ENCODE peak calls at places on chromosomes 11 and 22, in eight cellular contexts. U is T-helper 1 cell; Y is IMR-90; Z is activated CD4-positive, alpha-beta memory T cell treated with anti-CD3 and anti-CD28 coated beads for 36 hours; F is head of caudate nucleus; O is Calu3; Q is NCI-H1417; D is HuH-7.5. J is an unnamed sample.

GRCh38 chr11:12269104-12269441 is 108.3 kb upstream of the PARVA start:
- DNase-seq in U (no peak), Y (peak), Z (no peak), F (no peak), O (no peak), Q (peak), D (no peak), J (no peak)

GRCh38 chr11:12100886-12101285 is 9.5 kb upstream of the MICAL2 start:
- DNase-seq in U (no peak), Y (no peak), Z (no peak), F (peak), O (no peak), Q (no peak), D (no peak), J (no peak)

GRCh38 chr11:66188580-66188979 is 79.9 kb upstream of the RAB1B start:
- DNase-seq in U (no peak), Y (peak), Z (no peak), F (no peak), O (no peak), Q (no peak), D (no peak), J (no peak)

GRCh38 chr11:109864834-109865557 is 228.2 kb upstream of the ZC3H12C start:
- DNase-seq in U (no peak), Y (peak), Z (no peak), F (no peak), O (no peak), Q (peak), D (no peak), J (no peak)

GRCh38 chr22:49965291-49966040 is 4.9 kb downstream of the PIM3 start:
- DNase-seq in U (peak), Y (no peak), Z (no peak), F (no peak), O (no peak), Q (no peak), D (no peak), J (peak)

GRCh38 chr11:2536440-2536989 is 91.7 kb downstream of the KCNQ1 start:
- DNase-seq in U (peak), Y (no peak), Z (no peak), F (no peak), O (no peak), Q (no peak), D (no peak), J (no peak)

GRCh38 chr22:30336752-30337460 is 10.2 kb upstream of the TBC1D10A start:
- DNase-seq in U (no peak), Y (no peak), Z (no peak), F (no peak), O (no peak), Q (no peak), D (no peak), J (no peak)

GRCh38 chr11:2086239-2087040 is 52.7 kb downstream of the IGF2 start:
- DNase-seq in U (no peak), Y (no peak), Z (peak), F (no peak), O (no peak), Q (no peak), D (no peak), J (peak)

GRCh38 chr22:46262449-46263207 is 515 bp downstream of the PKDREJ start:
- DNase-seq in U (no peak), Y (peak), Z (peak), F (peak), O (no peak), Q (no peak), D (no peak), J (peak)

GRCh38 chr11:119702261-119702591 is 26.8 kb downstream of the NECTIN1 start:
- DNase-seq in U (no peak), Y (peak), Z (no peak), F (no peak), O (no peak), Q (no peak), D (no peak), J (no peak)

GRCh38 chr22:42883121-42883520 is 26.0 kb upstream of the ARFGAP3 start:
- DNase-seq in U (no peak), Y (no peak), Z (no peak), F (no peak), O (no peak), Q (no peak), D (no peak), J (no peak)

GRCh38 chr22:45869448-45869847 is 107.5 kb downstream of the WNT7B start:
- DNase-seq in U (no peak), Y (no peak), Z (no peak), F (no peak), O (no peak), Q (no peak), D (no peak), J (no peak)

GRCh38 chr11:10856689-10857603 is 907 bp downstream of the ZBED5 start:
- DNase-seq in U (no peak), Y (peak), Z (no peak), F (no peak), O (peak), Q (peak), D (peak), J (peak)

GRCh38 chr11:114438303-114438702 is 964 bp upstream of the REXO2 start:
- DNase-seq in U (no peak), Y (peak), Z (no peak), F (no peak), O (peak), Q (no peak), D (no peak), J (peak)

GRCh38 chr11:122215244-122215992 is 99.4 kb upstream of the BLID start:
- DNase-seq in U (no peak), Y (peak), Z (peak), F (peak), O (peak), Q (peak), D (peak), J (peak)

GRCh38 chr22:39598017-39598965 is 27.7 kb downstream of the CACNA1I start:
- DNase-seq in U (peak), Y (no peak), Z (peak), F (no peak), O (peak), Q (peak), D (no peak), J (peak)

GRCh38 chr11:12856338-12856737 is 152.8 kb upstream of the RASSF10 start:
- DNase-seq in U (no peak), Y (no peak), Z (no peak), F (no peak), O (no peak), Q (no peak), D (no peak), J (no peak)

GRCh38 chr11:35851342-35851741 is 92.5 kb upstream of the LDLRAD3 start:
- DNase-seq in U (no peak), Y (no peak), Z (no peak), F (no peak), O (no peak), Q (no peak), D (no peak), J (no peak)

GRCh38 chr22:36383110-36383581 is 4.6 kb downstream of the MYH9 start:
- DNase-seq in U (peak), Y (peak), Z (peak), F (no peak), O (peak), Q (no peak), D (no peak), J (no peak)

GRCh38 chr11:112581747-112582146 is 321.1 kb upstream of the PLET1 start:
- DNase-seq in U (no peak), Y (no peak), Z (no peak), F (no peak), O (no peak), Q (no peak), D (no peak), J (no peak)

GRCh38 chr22:45317551-45318167 is 7.9 kb downstream of the FAM118A start:
- DNase-seq in U (no peak), Y (peak), Z (peak), F (no peak), O (peak), Q (no peak), D (no peak), J (peak)

GRCh38 chr11:3044915-3045314 is 12.3 kb downstream of the CARS1 start:
- DNase-seq in U (no peak), Y (no peak), Z (no peak), F (no peak), O (no peak), Q (no peak), D (no peak), J (no peak)

GRCh38 chr22:17931400-17931825 is 92.9 kb downstream of the MICAL3 start:
- DNase-seq in U (no peak), Y (no peak), Z (no peak), F (no peak), O (no peak), Q (no peak), D (no peak), J (no peak)

GRCh38 chr11:42407379-42407778 is 904.4 kb upstream of the API5 start:
- DNase-seq in U (no peak), Y (no peak), Z (no peak), F (peak), O (no peak), Q (peak), D (no peak), J (peak)

GRCh38 chr11:110301032-110301431 is 4.6 kb upstream of the RDX start:
- DNase-seq in U (no peak), Y (no peak), Z (no peak), F (no peak), O (no peak), Q (no peak), D (no peak), J (peak)

GRCh38 chr22:17501679-17502285 is 61.5 kb upstream of the SLC25A18 start:
- DNase-seq in U (no peak), Y (peak), Z (no peak), F (no peak), O (peak), Q (peak), D (peak), J (peak)

GRCh38 chr11:64711138-64711943 is 11.7 kb downstream of the NRXN2 start:
- DNase-seq in U (no peak), Y (no peak), Z (no peak), F (no peak), O (no peak), Q (no peak), D (no peak), J (peak)

GRCh38 chr11:2198621-2199365 is 27.2 kb upstream of the TH start:
- DNase-seq in U (no peak), Y (no peak), Z (no peak), F (no peak), O (no peak), Q (peak), D (no peak), J (no peak)

GRCh38 chr11:31582697-31583096 is 73.1 kb downstream of the ELP4 start:
- DNase-seq in U (no peak), Y (no peak), Z (no peak), F (no peak), O (no peak), Q (no peak), D (no peak), J (peak)

GRCh38 chr11:126375726-126376125 is 20.2 kb downstream of the ST3GAL4 start:
- DNase-seq in U (no peak), Y (peak), Z (no peak), F (no peak), O (no peak), Q (peak), D (no peak), J (no peak)

GRCh38 chr11:43830928-43831440 is 49.6 kb upstream of the ALKBH3 start:
- DNase-seq in U (no peak), Y (peak), Z (peak), F (peak), O (peak), Q (peak), D (no peak), J (no peak)

GRCh38 chr11:9619971-9620370 is 43.9 kb upstream of the SWAP70 start:
- DNase-seq in U (no peak), Y (no peak), Z (no peak), F (no peak), O (no peak), Q (no peak), D (no peak), J (no peak)

GRCh38 chr11:131537196-131537595 is 166.8 kb downstream of the NTM start:
- DNase-seq in U (no peak), Y (no peak), Z (no peak), F (no peak), O (no peak), Q (no peak), D (no peak), J (no peak)

GRCh38 chr22:41532908-41533825 is 11.1 kb downstream of the POLR3H start:
- DNase-seq in U (peak), Y (peak), Z (peak), F (peak), O (peak), Q (peak), D (peak), J (peak)

GRCh38 chr11:2518112-2518982 is 73.5 kb downstream of the KCNQ1 start:
- DNase-seq in U (peak), Y (no peak), Z (peak), F (peak), O (no peak), Q (no peak), D (no peak), J (peak)

GRCh38 chr11:12687740-12688139 is 13.5 kb downstream of the TEAD1 start:
- DNase-seq in U (no peak), Y (no peak), Z (no peak), F (no peak), O (peak), Q (no peak), D (no peak), J (peak)

GRCh38 chr11:131408011-131408640 is 37.7 kb downstream of the NTM start:
- DNase-seq in U (no peak), Y (peak), Z (no peak), F (no peak), O (no peak), Q (peak), D (no peak), J (peak)

GRCh38 chr22:40238425-40239344 is 61.0 kb downstream of the TNRC6B start:
- DNase-seq in U (no peak), Y (peak), Z (peak), F (no peak), O (peak), Q (no peak), D (no peak), J (peak)